ENCODE peak calls at places on chromosomes 7 and 10, in six cellular contexts. C, L, Z, Q, M and W are unnamed samples.

GRCh38 chr7:81956520-81956919 is 186.7 kb upstream of the HGF start:
- DNase-seq in C (peak; percentile 47), L (no peak), Z (no peak), Q (no peak), M (no peak), W (no peak)

GRCh38 chr7:155899596-155899995 is 87.3 kb upstream of the SHH start:
- DNase-seq in C (no peak), L (no peak), Z (no peak), Q (peak; percentile 25), M (no peak), W (no peak)

GRCh38 chr7:127153315-127153714 is 99.4 kb downstream of the GRM8 start:
- DNase-seq in C (peak; percentile 89), L (no peak), Z (no peak), Q (no peak), M (no peak), W (no peak)

GRCh38 chr10:129695671-129696070 is 228.6 kb downstream of the MGMT start:
- DNase-seq in C (no peak), L (no peak), Z (no peak), Q (no peak), M (no peak), W (no peak)

GRCh38 chr10:71241114-71241898 is 28.9 kb downstream of the UNC5B start:
- DNase-seq in C (no peak), L (no peak), Z (no peak), Q (no peak), M (peak; percentile 58), W (no peak)

GRCh38 chr10:90847436-90847835 is 10.4 kb downstream of the HTR7 start:
- DNase-seq in C (peak; percentile 78), L (no peak), Z (peak; percentile 6), Q (no peak), M (peak; percentile 44), W (no peak)

GRCh38 chr7:3067193-3067592 is 23.5 kb upstream of the CARD11 start:
- DNase-seq in C (no peak), L (no peak), Z (no peak), Q (no peak), M (no peak), W (no peak)

GRCh38 chr7:33882950-33883349 is 22.4 kb upstream of the BMPER start:
- DNase-seq in C (no peak), L (no peak), Z (no peak), Q (no peak), M (no peak), W (no peak)